ENCODE peak calls at places on chromosome 5, in seven cellular contexts. S is HepG2, T is A549, J is HCT116, N is H1, X is K562, H is GM12878. F is an unnamed sample.

GRCh38 chr5:172642511-172642910 is 1.4 kb downstream of the NEURL1B start:
- DNase-seq in H (no peak), J (no peak), N (no peak), T (no peak), S (no peak), X (no peak), F (peak; percentile 26)

GRCh38 chr5:72067682-72068470 is 39.4 kb upstream of the MAP1B start:
- DNase-seq in J (peak; percentile 12), S (no peak), T (peak; percentile 85), X (no peak), N (no peak), H (no peak), F (peak; percentile 85)

GRCh38 chr5:134004626-134005414 is at the start of gene VDAC1:
- DNase-seq in S (no peak), N (no peak), X (peak; percentile 96), T (peak; percentile 88), H (no peak), J (peak; percentile 56), F (peak; percentile 88)

GRCh38 chr5:75465480-75465879 is 45.9 kb downstream of the CERT1 start:
- DNase-seq in X (no peak), H (no peak), T (no peak), J (no peak), N (no peak), S (no peak), F (peak; percentile 25)

GRCh38 chr5:9473624-9474023 is 72.3 kb downstream of the SEMA5A start:
- DNase-seq in T (no peak), X (no peak), H (no peak), S (no peak), J (no peak), N (no peak), F (peak; percentile 17)

GRCh38 chr5:150510460-150511263 is 2.7 kb downstream of the NDST1 start:
- DNase-seq in J (no peak), S (peak; percentile 92), X (no peak), H (no peak), T (peak; percentile 31), N (no peak), F (no peak)

GRCh38 chr5:10219068-10219467 is 30.6 kb downstream of the ATPSCKMT start:
- DNase-seq in X (no peak), J (no peak), N (no peak), H (no peak), T (no peak), S (no peak), F (no peak)

GRCh38 chr5:176890455-176891330 is 8.5 kb downstream of the HK3 start:
- DNase-seq in H (no peak), S (no peak), N (no peak), X (no peak), J (no peak), T (no peak), F (no peak)

GRCh38 chr5:149740341-149740740 is 10.2 kb downstream of the PPARGC1B start:
- DNase-seq in S (no peak), H (no peak), T (no peak), N (no peak), J (no peak), X (no peak), F (no peak)

GRCh38 chr5:124741711-124742496 is 4.5 kb downstream of the ZNF608 start:
- DNase-seq in H (no peak), S (no peak), N (no peak), X (no peak), J (peak; percentile 75), T (no peak), F (peak; percentile 83)

GRCh38 chr5:151146003-151146524 is 11.5 kb downstream of the ANXA6 start:
- DNase-seq in J (no peak), X (no peak), S (no peak), N (no peak), H (no peak), T (no peak), F (no peak)

GRCh38 chr5:9657819-9658218 is 27.7 kb upstream of the TAS2R1 start:
- DNase-seq in N (no peak), J (no peak), H (no peak), S (no peak), T (no peak), X (no peak), F (no peak)

GRCh38 chr5:24364711-24365110 is 280.1 kb downstream of the CDH10 start:
- DNase-seq in J (no peak), S (no peak), X (no peak), T (no peak), N (no peak), H (no peak), F (no peak)

GRCh38 chr5:132086277-132086794 is 12.7 kb downstream of the CSF2 start:
- DNase-seq in N (no peak), X (peak; percentile 49), T (peak; percentile 30), J (no peak), H (no peak), S (no peak), F (peak; percentile 98)

GRCh38 chr5:61659221-61659696 is 327.2 kb downstream of the ZSWIM6 start:
- DNase-seq in N (peak; percentile 39), X (no peak), T (no peak), S (no peak), H (no peak), J (no peak), F (no peak)

GRCh38 chr5:143025376-143025775 is 255.2 kb downstream of the ARHGAP26 start:
- DNase-seq in S (no peak), H (no peak), J (no peak), T (no peak), X (no peak), N (no peak), F (no peak)

GRCh38 chr5:143023447-143024096 is 253.4 kb downstream of the ARHGAP26 start:
- DNase-seq in J (no peak), S (no peak), H (peak; percentile 87), X (no peak), N (no peak), T (no peak), F (peak; percentile 68)

GRCh38 chr5:143025971-143026370 is 255.8 kb downstream of the ARHGAP26 start:
- DNase-seq in N (no peak), S (no peak), H (no peak), X (no peak), T (no peak), J (no peak), F (peak; percentile 67)

GRCh38 chr5:143026380-143026779 is 256.2 kb downstream of the ARHGAP26 start:
- DNase-seq in S (no peak), X (peak; percentile 75), T (no peak), H (no peak), N (no peak), J (no peak), F (no peak)

DNA sequence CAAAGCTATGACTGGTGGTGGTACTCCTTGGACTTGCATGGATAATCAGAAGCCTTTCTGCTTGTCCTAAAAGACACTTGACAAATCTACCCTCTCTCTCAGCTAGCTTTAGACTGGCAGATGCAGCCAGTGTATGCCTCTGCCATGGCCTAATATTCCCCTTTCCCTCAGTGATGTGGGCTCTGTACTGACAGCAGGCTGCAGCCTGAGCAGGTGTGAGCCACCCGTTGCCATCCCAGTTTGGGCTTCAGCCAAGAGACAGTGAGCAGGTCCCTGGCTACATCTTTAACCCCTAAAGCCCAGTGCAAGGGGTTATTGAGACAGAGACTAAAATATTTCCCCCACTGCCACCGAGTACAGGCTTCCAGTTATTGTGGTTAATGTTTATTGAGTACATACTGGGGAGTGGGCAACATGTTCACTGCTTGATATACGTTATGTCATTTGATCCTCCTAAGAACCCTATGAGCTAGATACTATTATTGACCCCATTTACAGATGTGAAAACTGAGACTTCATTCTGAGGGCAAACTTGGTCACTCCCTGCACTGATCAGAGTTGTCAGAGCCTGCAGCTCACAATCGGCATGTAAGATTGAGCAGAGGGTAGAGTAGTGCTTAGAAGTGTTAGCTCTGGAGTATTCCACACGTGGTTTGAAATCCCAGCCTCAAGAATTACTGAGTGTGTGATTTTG is 254.2 kb downstream of the ARHGAP26 start:
- DNase-seq in J (no peak), H (no peak), S (no peak), X (no peak), T (no peak), N (no peak), F (no peak)
- TF ChIP-seq CEBPB in J (no peak), H (no peak), S (no peak), X (no peak), T (no peak), N (no peak), F (no peak)

DNA sequence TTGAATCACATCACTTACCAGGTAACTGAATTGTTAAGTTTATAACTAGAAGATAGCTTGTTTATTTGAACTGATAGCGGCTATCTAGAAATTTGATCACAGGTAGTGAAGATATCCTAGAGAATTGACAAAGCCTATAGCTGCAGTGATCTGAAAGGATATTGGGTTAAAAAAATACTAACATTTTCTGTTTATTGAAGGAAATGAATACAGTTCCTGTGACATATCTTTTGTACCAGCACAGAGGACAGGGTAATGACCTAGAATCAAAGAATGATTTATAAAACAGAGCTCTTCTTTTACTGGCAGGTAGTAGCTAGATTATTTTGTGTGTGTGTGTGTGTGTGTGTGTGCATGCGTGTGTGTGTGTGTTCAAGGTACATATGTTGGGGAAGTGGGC is 94.8 kb downstream of the RAB3C start:
- DNase-seq in N (no peak), S (no peak), T (no peak), H (no peak), X (no peak), J (no peak), F (no peak)
- TF ChIP-seq CEBPB in N (no peak), S (no peak), T (no peak), H (no peak), X (no peak), J (no peak), F (no peak)

GRCh38 chr5:111737716-111738115 is 19.3 kb downstream of the NREP start:
- DNase-seq in X (no peak), S (no peak), T (no peak), J (no peak), N (no peak), H (no peak), F (peak; percentile 82)

GRCh38 chr5:111734013-111734412 is 23.0 kb downstream of the NREP start:
- DNase-seq in N (no peak), J (no peak), H (no peak), S (no peak), T (no peak), X (no peak), F (peak; percentile 65)

GRCh38 chr5:111734597-111734996 is 22.4 kb downstream of the NREP start:
- DNase-seq in X (no peak), S (no peak), N (no peak), H (no peak), T (no peak), J (no peak), F (no peak)

GRCh38 chr5:111733571-111733970 is 23.4 kb downstream of the NREP start:
- DNase-seq in T (no peak), J (no peak), N (no peak), X (no peak), H (no peak), S (no peak), F (no peak)

DNA sequence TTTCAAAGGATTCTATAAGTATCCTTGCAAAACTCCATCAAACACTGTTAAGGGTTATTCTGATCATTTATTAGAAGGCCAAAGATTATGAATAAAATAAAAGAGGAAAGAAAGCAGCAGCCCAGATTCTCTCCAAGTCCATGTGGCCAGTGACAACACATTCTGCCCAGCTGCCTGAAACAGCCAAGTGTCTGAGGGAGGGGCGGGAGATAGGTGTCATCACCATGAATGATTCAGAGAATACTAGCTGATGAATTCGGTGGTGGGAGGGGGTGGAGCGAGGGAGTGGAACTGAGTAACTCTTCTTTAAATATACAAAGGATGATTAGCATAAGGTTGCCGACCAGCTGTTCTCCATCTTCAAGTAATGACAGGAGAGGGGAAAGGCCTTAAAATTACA is 21.2 kb downstream of the NREP start:
- DNase-seq in T (peak; percentile 20), S (no peak), X (no peak), J (no peak), N (peak; percentile 23), H (no peak), F (peak; percentile 98)
- TF ChIP-seq CEBPB in T (no peak), S (no peak), X (no peak), J (no peak), N (no peak), H (no peak), F (peak; percentile 80)

GRCh38 chr5:143329843-143330242 is 73.6 kb downstream of the NR3C1 start:
- DNase-seq in H (no peak), X (no peak), S (no peak), T (no peak), J (no peak), N (no peak), F (no peak)
- TF ChIP-seq CEBPB in H (no peak), X (no peak), S (no peak), T (no peak), J (no peak), N (no peak), F (no peak)